ENCODE peak calls at places on chromosomes 1 and 21, in eight cellular contexts. G is tibial nerve, W is breast epithelium, F is fibroblast of lung, M is BE2C, P is astrocyte of the cerebellum, V is neural progenitor cell, R is skeletal muscle cell. U is an unnamed sample.

GRCh38 chr1:241460098-241460873 is 59.3 kb downstream of the FH start:
- DNase-seq in G (no peak), W (no peak), F (no peak), M (no peak), P (no peak), V (no peak), R (no peak), U (no peak)

GRCh38 chr1:65792671-65793358 is at the start of gene PDE4B:
- DNase-seq in G (no peak), W (no peak), F (peak; percentile 55), M (peak; percentile 10), P (no peak), V (peak; percentile 81), R (no peak), U (no peak)

GRCh38 chr1:172895050-172895460 is 155.7 kb downstream of the TNFSF18 start:
- DNase-seq in G (no peak), W (no peak), F (peak; percentile 52), M (no peak), P (no peak), V (no peak), R (no peak), U (no peak)

GRCh38 chr1:1778827-1779675 is 781 bp upstream of the NADK start:
- DNase-seq in G (peak; percentile 53), W (peak; percentile 81), F (no peak), M (peak; percentile 65), P (no peak), V (peak; percentile 86), R (no peak), U (no peak)

GRCh38 chr1:241610056-241610815 is 29.9 kb downstream of the CHML start:
- DNase-seq in G (no peak), W (no peak), F (peak; percentile 58), M (no peak), P (no peak), V (peak; percentile 57), R (no peak), U (no peak)

GRCh38 chr1:196193891-196194559 is 414.2 kb downstream of the KCNT2 start:
- DNase-seq in G (no peak), W (no peak), F (no peak), M (no peak), P (no peak), V (no peak), R (no peak), U (no peak)

GRCh38 chr1:3368711-3369436 is 85.6 kb upstream of the ARHGEF16 start:
- DNase-seq in G (no peak), W (no peak), F (no peak), M (no peak), P (no peak), V (no peak), R (peak; percentile 13), U (no peak)

GRCh38 chr1:65339866-65340483 is 30.6 kb downstream of the DNAJC6 start:
- DNase-seq in G (no peak), W (no peak), F (peak; percentile 20), M (no peak), P (peak; percentile 11), V (no peak), R (no peak), U (peak; percentile 46)

GRCh38 chr1:162943627-162944026 is 82.7 kb upstream of the CCDC190 start:
- DNase-seq in G (no peak), W (no peak), F (peak; percentile 24), M (no peak), P (peak; percentile 26), V (no peak), R (no peak), U (no peak)

GRCh38 chr1:220217383-220217988 is 54.8 kb downstream of the RAB3GAP2 start:
- DNase-seq in G (no peak), W (no peak), F (no peak), M (no peak), P (no peak), V (peak; percentile 16), R (no peak), U (no peak)

GRCh38 chr1:215140135-215140534 is 57.6 kb downstream of the KCNK2 start:
- DNase-seq in G (no peak), W (no peak), F (no peak), M (no peak), P (no peak), V (no peak), R (no peak), U (no peak)

GRCh38 chr1:203177471-203178039 is 1.9 kb upstream of the MYBPH start:
- DNase-seq in G (no peak), W (no peak), F (no peak), M (no peak), P (no peak), V (peak; percentile 42), R (no peak), U (no peak)

GRCh38 chr1:181089777-181090505 is 1.4 kb downstream of the IER5 start:
- DNase-seq in G (peak; percentile 30), W (peak; percentile 66), F (peak; percentile 59), M (peak; percentile 68), P (no peak), V (peak; percentile 76), R (no peak), U (no peak)

GRCh38 chr1:202834771-202835547 is 24.2 kb downstream of the PCAT6 start:
- DNase-seq in G (no peak), W (no peak), F (no peak), M (no peak), P (no peak), V (no peak), R (no peak), U (no peak)

GRCh38 chr1:245956225-245956624 is 550.9 kb downstream of the SMYD3 start:
- DNase-seq in G (no peak), W (no peak), F (no peak), M (no peak), P (no peak), V (no peak), R (no peak), U (peak; percentile 47)

GRCh38 chr1:16143005-16143565 is 12.8 kb downstream of the EPHA2 start:
- DNase-seq in G (no peak), W (no peak), F (no peak), M (no peak), P (no peak), V (no peak), R (no peak), U (no peak)

GRCh38 chr1:61375082-61375880 is 292.9 kb downstream of the NFIA start:
- DNase-seq in G (no peak), W (no peak), F (no peak), M (no peak), P (no peak), V (no peak), R (no peak), U (no peak)

GRCh38 chr1:86922445-86922844 is 8.0 kb downstream of the HS2ST1 start:
- DNase-seq in G (no peak), W (no peak), F (no peak), M (no peak), P (no peak), V (no peak), R (no peak), U (no peak)

GRCh38 chr1:43005460-43006351 is 47.0 kb upstream of the SLC2A1 start:
- DNase-seq in G (no peak), W (no peak), F (no peak), M (peak; percentile 85), P (no peak), V (peak; percentile 88), R (no peak), U (no peak)

GRCh38 chr1:43008106-43008424 is 49.4 kb upstream of the SLC2A1 start:
- DNase-seq in G (no peak), W (no peak), F (no peak), M (no peak), P (no peak), V (peak; percentile 83), R (no peak), U (no peak)

GRCh38 chr1:43009274-43009673 is 50.6 kb upstream of the SLC2A1 start:
- DNase-seq in G (no peak), W (no peak), F (no peak), M (no peak), P (no peak), V (no peak), R (no peak), U (no peak)

GRCh38 chr1:43008425-43009108 is 49.9 kb upstream of the SLC2A1 start:
- DNase-seq in G (peak; percentile 27), W (no peak), F (no peak), M (no peak), P (no peak), V (peak; percentile 97), R (no peak), U (no peak)

DNA sequence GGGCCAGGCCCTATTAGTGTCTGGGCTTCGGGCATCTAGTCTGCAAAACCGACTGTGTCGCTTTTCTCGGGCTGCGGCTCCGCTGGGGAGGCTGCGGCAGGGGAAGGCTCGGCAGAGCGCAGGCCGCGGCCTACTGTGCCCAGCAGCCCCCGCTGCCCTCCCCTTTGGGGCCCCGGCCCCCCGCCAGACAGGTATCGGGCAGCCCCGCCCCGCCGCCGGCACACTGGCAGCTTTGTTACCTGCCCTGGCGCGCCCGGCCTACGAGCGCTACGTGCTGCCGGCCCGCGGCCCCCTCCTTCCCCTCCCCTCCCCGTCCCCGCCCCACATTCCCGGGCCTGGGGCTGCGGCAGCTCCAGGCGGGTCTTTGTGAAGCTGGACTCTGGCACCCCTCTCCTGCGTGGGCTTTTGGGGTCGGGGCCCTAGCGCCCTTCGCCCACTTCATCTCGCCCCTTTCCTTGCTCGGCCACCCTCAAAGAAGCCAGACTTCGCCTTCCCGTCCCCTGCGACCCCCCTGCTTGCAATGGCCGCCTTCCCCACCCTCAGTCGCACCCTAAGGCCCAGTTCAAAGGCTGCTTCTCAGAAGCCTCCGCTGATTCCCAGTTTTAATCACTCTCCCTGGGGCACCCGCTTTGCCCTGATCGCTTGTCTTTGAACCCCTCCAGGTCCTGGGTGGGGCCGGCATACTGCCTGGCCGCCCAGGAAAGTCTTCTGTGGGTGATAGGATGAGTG is 48.9 kb upstream of the SLC2A1 start:
- DNase-seq in G (no peak), W (no peak), F (no peak), M (no peak), P (no peak), V (peak; percentile 92), R (no peak), U (no peak)
- H3K4me3 ChIP-seq in G (no peak overlapping the region), W (peak overlapping the region; percentile 37), F (no peak overlapping the region), M (no peak overlapping the region), P (no peak overlapping the region), V (peak overlapping the region; percentile 31), R (no peak overlapping the region), U (no peak overlapping the region)

GRCh38 chr1:200627548-200628222 is 7.1 kb upstream of the KIF14 start:
- DNase-seq in G (no peak), W (no peak), F (no peak), M (no peak), P (no peak), V (no peak), R (no peak), U (no peak)
- H3K4me3 ChIP-seq in G (no peak overlapping the region), W (no peak overlapping the region), F (no peak overlapping the region), M (no peak overlapping the region), P (no peak overlapping the region), V (no peak overlapping the region), R (no peak overlapping the region), U (no peak overlapping the region)

GRCh38 chr21:33246963-33247362 is 17.2 kb downstream of the IFNAR2 start:
- DNase-seq in G (no peak), W (no peak), F (no peak), M (no peak), P (no peak), V (no peak), R (no peak), U (no peak)
- H3K4me3 ChIP-seq in G (no peak overlapping the region), W (no peak overlapping the region), F (no peak overlapping the region), M (no peak overlapping the region), P (no peak overlapping the region), V (no peak overlapping the region), R (no peak overlapping the region), U (no peak overlapping the region)

DNA sequence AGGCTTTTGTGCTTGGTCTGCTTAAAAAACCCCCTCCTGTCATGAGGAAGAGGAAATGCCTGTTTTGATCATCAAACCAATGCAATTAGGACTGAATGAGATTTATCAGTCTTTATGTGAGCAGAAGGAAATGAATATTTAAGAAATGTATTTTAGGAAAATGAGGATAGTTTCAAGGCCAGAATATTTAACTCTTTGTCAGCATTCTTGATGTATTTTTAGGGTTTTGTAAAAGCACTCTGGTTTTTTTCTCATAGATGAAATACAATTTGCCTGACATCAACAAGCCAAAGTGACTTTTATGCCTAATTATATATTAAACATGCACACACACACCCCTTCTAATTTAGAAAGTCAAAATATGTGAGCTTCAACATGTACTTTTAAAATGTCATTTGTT is 213.7 kb downstream of the GRIK1 start:
- DNase-seq in G (no peak), W (no peak), F (no peak), M (no peak), P (no peak), V (no peak), R (no peak), U (no peak)
- H3K4me3 ChIP-seq in G (no peak overlapping the region), W (no peak overlapping the region), F (no peak overlapping the region), M (no peak overlapping the region), P (no peak overlapping the region), V (no peak overlapping the region), R (no peak overlapping the region), U (no peak overlapping the region)

U was measured in retinal pigment epithelial cell.